ENCODE peak calls at places on chromosomes 13 and 19, in nine cellular contexts. H is heart right ventricle; I is IMR-90; F is RWPE2; B is lower lobe of right lung; M is activated naive CD8-positive, alpha-beta T cell treated with anti-CD3 and anti-CD28 coated beads, Interleukin-2, amount 50 U/mL, for 24 hours; A is gastrocnemius medialis; E is esophagus mucosa; J is activated CD8-positive, alpha-beta T cell treated with anti-CD3 and anti-CD28 coated beads for 36 hours. V is an unnamed sample.

GRCh38 chr13:99362362-99362761 is 55.2 kb upstream of the GPR183 start:
- ATAC-seq in I (no peak), A (no peak), E (no peak), F (no peak), J (no peak), B (no peak), M (no peak), H (no peak), V (peak)

GRCh38 chr13:97267418-97268059 is 45.4 kb downstream of the MBNL2 start:
- ATAC-seq in I (peak), J (no peak), B (no peak), M (no peak), A (no peak), E (peak), F (no peak), H (no peak), V (no peak)

GRCh38 chr19:35609881-35610353 is 2.6 kb upstream of the HAUS5 start:
- ATAC-seq in A (no peak), I (no peak), E (peak), M (peak), B (peak), J (no peak), H (no peak), F (no peak), V (peak)

GRCh38 chr13:24865158-24865557 is 101.2 kb downstream of the RNF17 start:
- ATAC-seq in I (peak), A (no peak), B (no peak), J (no peak), H (no peak), F (no peak), E (no peak), M (no peak), V (no peak)

GRCh38 chr19:17606786-17607185 is 51.3 kb downstream of the COLGALT1 start:
- ATAC-seq in F (no peak), I (no peak), E (peak), A (no peak), B (peak), J (no peak), M (no peak), H (no peak), V (no peak)

GRCh38 chr13:33262554-33262953 is 23.0 kb downstream of the STARD13 start:
- ATAC-seq in B (no peak), A (no peak), E (no peak), H (no peak), J (no peak), M (no peak), F (no peak), I (no peak), V (no peak)

GRCh38 chr13:99357149-99357596 is 50.0 kb upstream of the GPR183 start:
- ATAC-seq in F (no peak), I (peak), J (peak), M (peak), E (no peak), A (no peak), H (peak), B (no peak), V (peak)

GRCh38 chr19:23310729-23311211 is 60.6 kb upstream of the ZNF724 start:
- ATAC-seq in I (no peak), M (no peak), H (no peak), E (no peak), J (no peak), A (no peak), B (no peak), F (no peak), V (no peak)

GRCh38 chr19:28456708-28457320 is 756.1 kb downstream of the UQCRFS1 start:
- ATAC-seq in B (no peak), I (no peak), M (no peak), J (no peak), H (no peak), E (no peak), F (no peak), A (no peak), V (peak)

GRCh38 chr13:51291341-51291740 is 48.1 kb upstream of the SERPINE3 start:
- ATAC-seq in J (no peak), B (no peak), F (peak), H (peak), A (no peak), M (no peak), E (no peak), I (no peak), V (no peak)

GRCh38 chr13:93225610-93226009 is 997 bp upstream of the GPC6 start:
- ATAC-seq in I (no peak), E (no peak), F (no peak), B (no peak), J (no peak), A (no peak), M (no peak), H (no peak), V (no peak)